ENCODE peak calls at places on chromosomes 7 and 10, in seven cellular contexts. C is caudate nucleus, M is NCI-H1105 treated with DMSO at 0.1 percent for 48 hours, B is HFFc6, D is lower lobe of right lung, O is PC-3, U is A172. F is an unnamed sample.

GRCh38 chr7:39622609-39623311 is 612 bp upstream of the RALA start:
- DNase-seq in C (no peak), M (no peak), B (no peak), D (no peak), O (no peak), U (no peak), F (no peak)

GRCh38 chr7:116955801-116956514 is 2.7 kb downstream of the ST7 start:
- DNase-seq in C (no peak), M (no peak), B (no peak), D (no peak), O (no peak), U (no peak), F (peak)

GRCh38 chr10:16787361-16787791 is 29.8 kb downstream of the RSU1 start:
- DNase-seq in C (no peak), M (no peak), B (no peak), D (no peak), O (no peak), U (no peak), F (peak)

GRCh38 chr10:91709394-91709798 is 76.5 kb upstream of the PPP1R3C start:
- DNase-seq in C (no peak), M (peak), B (no peak), D (no peak), O (peak), U (no peak), F (no peak)

GRCh38 chr10:113261130-113261529 is 291.7 kb upstream of the HABP2 start:
- DNase-seq in C (no peak), M (peak), B (no peak), D (no peak), O (no peak), U (no peak), F (no peak)

GRCh38 chr7:82091126-82091682 is 321.4 kb upstream of the HGF start:
- DNase-seq in C (no peak), M (no peak), B (no peak), D (no peak), O (no peak), U (no peak), F (no peak)

GRCh38 chr7:74430961-74431466 is 22.7 kb upstream of the GTF2IRD1 start:
- DNase-seq in C (peak), M (no peak), B (no peak), D (no peak), O (no peak), U (no peak), F (no peak)

GRCh38 chr10:17084989-17085725 is 44.5 kb downstream of the CUBN start:
- DNase-seq in C (no peak), M (no peak), B (no peak), D (no peak), O (no peak), U (no peak), F (no peak)

GRCh38 chr10:37489658-37490003 is 364.2 kb downstream of the ANKRD30A start:
- DNase-seq in C (no peak), M (no peak), B (no peak), D (no peak), O (no peak), U (no peak), F (no peak)

GRCh38 chr10:74799840-74800239 is 26.6 kb upstream of the KAT6B start:
- DNase-seq in C (no peak), M (no peak), B (peak), D (no peak), O (peak), U (peak), F (peak)

GRCh38 chr10:124290095-124290795 is 128.5 kb downstream of the OAT start:
- DNase-seq in C (no peak), M (no peak), B (no peak), D (no peak), O (no peak), U (peak), F (no peak)

GRCh38 chr7:69577221-69577620 is 21.1 kb upstream of the AUTS2 start:
- DNase-seq in C (no peak), M (no peak), B (no peak), D (no peak), O (no peak), U (no peak), F (no peak)

GRCh38 chr10:109187677-109188076 is 735.6 kb downstream of the XPNPEP1 start:
- DNase-seq in C (no peak), M (no peak), B (peak), D (no peak), O (no peak), U (no peak), F (no peak)

GRCh38 chr10:124174673-124175645 is 81.6 kb upstream of the CHST15 start:
- DNase-seq in C (no peak), M (no peak), B (peak), D (no peak), O (no peak), U (no peak), F (no peak)

GRCh38 chr7:72098812-72099211 is 313.3 kb downstream of the CALN1 start:
- DNase-seq in C (no peak), M (no peak), B (peak), D (no peak), O (no peak), U (no peak), F (no peak)

GRCh38 chr7:145812218-145812617 is 304.4 kb upstream of the CNTNAP2 start:
- DNase-seq in C (no peak), M (no peak), B (no peak), D (no peak), O (no peak), U (no peak), F (no peak)

GRCh38 chr7:16051561-16052280 is 365.2 kb upstream of the MEOX2 start:
- DNase-seq in C (no peak), M (no peak), B (no peak), D (no peak), O (no peak), U (no peak), F (no peak)

GRCh38 chr10:132626019-132626760 is 88.6 kb downstream of the INPP5A start:
- DNase-seq in C (no peak), M (no peak), B (no peak), D (no peak), O (no peak), U (no peak), F (no peak)

GRCh38 chr10:96022739-96023138 is 20.6 kb upstream of the CCNJ start:
- DNase-seq in C (no peak), M (no peak), B (no peak), D (no peak), O (no peak), U (no peak), F (no peak)

F was measured in T-helper 2 cell treated with Interferon-gamma antibody and Interleukin-4, amounts not matched to agents 5 μg/mL and 100 μg/mL, for 36 hours.